ENCODE peak calls at places on chromosomes 6 and 20, in five cellular contexts. One of them, this sample, is unnamed.

GRCh38 chr6:135905604-135906300 is 54.3 kb downstream of the PDE7B start:
- DNase-seq in cardiac muscle cell: no peak
- DNase-seq in mesendoderm: no peak
- DNase-seq in pancreas: no peak
- DNase-seq in left ventricle myocardium inferior: no peak
- DNase-seq in this sample: no peak

GRCh38 chr6:81987293-81987692 is 234.8 kb upstream of the TENT5A start:
- DNase-seq in left ventricle myocardium inferior: no peak
- DNase-seq in mesendoderm: no peak
- DNase-seq in cardiac muscle cell: no peak
- DNase-seq in pancreas: no peak
- DNase-seq in this sample: no peak

GRCh38 chr6:157823001-157823522 is at the start of gene SNX9:
- DNase-seq in cardiac muscle cell: peak; percentile 85
- DNase-seq in left ventricle myocardium inferior: peak; percentile 84
- DNase-seq in mesendoderm: peak; percentile 88
- DNase-seq in pancreas: peak; percentile 82
- DNase-seq in this sample: peak; percentile 91

GRCh38 chr6:9138856-9139426 is 703.6 kb upstream of the SLC35B3 start:
- DNase-seq in mesendoderm: no peak
- DNase-seq in left ventricle myocardium inferior: no peak
- DNase-seq in pancreas: no peak
- DNase-seq in cardiac muscle cell: no peak
- DNase-seq in this sample: no peak

GRCh38 chr6:158174024-158174423 is 5.9 kb downstream of the GTF2H5 start:
- DNase-seq in cardiac muscle cell: no peak
- DNase-seq in pancreas: no peak
- DNase-seq in mesendoderm: no peak
- DNase-seq in left ventricle myocardium inferior: no peak
- DNase-seq in this sample: no peak

GRCh38 chr6:9502991-9503761 is 911.7 kb downstream of the TFAP2A start:
- DNase-seq in cardiac muscle cell: no peak
- DNase-seq in pancreas: no peak
- DNase-seq in left ventricle myocardium inferior: no peak
- DNase-seq in mesendoderm: peak; percentile 58
- DNase-seq in this sample: no peak

GRCh38 chr6:1190361-1190760 is 121.5 kb upstream of the FOXQ1 start:
- DNase-seq in left ventricle myocardium inferior: no peak
- DNase-seq in pancreas: no peak
- DNase-seq in cardiac muscle cell: no peak
- DNase-seq in mesendoderm: peak; percentile 92
- DNase-seq in this sample: no peak

GRCh38 chr20:51275816-51276215 is 252.9 kb upstream of the KCNG1 start:
- DNase-seq in pancreas: no peak
- DNase-seq in cardiac muscle cell: no peak
- DNase-seq in mesendoderm: no peak
- DNase-seq in left ventricle myocardium inferior: no peak
- DNase-seq in this sample: no peak

GRCh38 chr20:2289475-2289874 is 6.3 kb upstream of the TGM3 start:
- DNase-seq in cardiac muscle cell: peak; percentile 20
- DNase-seq in mesendoderm: no peak
- DNase-seq in pancreas: no peak
- DNase-seq in left ventricle myocardium inferior: no peak
- DNase-seq in this sample: no peak

GRCh38 chr20:56458227-56458821 is 10.1 kb upstream of the RTF2 start:
- DNase-seq in pancreas: no peak
- DNase-seq in cardiac muscle cell: no peak
- DNase-seq in left ventricle myocardium inferior: no peak
- DNase-seq in mesendoderm: no peak
- DNase-seq in this sample: no peak

GRCh38 chr6:166556871-166557322 is 29.6 kb downstream of the RAMACL start:
- DNase-seq in mesendoderm: no peak
- DNase-seq in pancreas: peak; percentile 93
- DNase-seq in left ventricle myocardium inferior: peak; percentile 87
- DNase-seq in cardiac muscle cell: no peak
- DNase-seq in this sample: peak; percentile 96

GRCh38 chr6:168102093-168102985 is 23.3 kb upstream of the FRMD1 start:
- DNase-seq in mesendoderm: no peak
- DNase-seq in left ventricle myocardium inferior: peak; percentile 2
- DNase-seq in cardiac muscle cell: no peak
- DNase-seq in pancreas: peak; percentile 68
- DNase-seq in this sample: peak; percentile 51

GRCh38 chr6:158654498-158654897 is 4.6 kb downstream of the SYTL3 start:
- DNase-seq in pancreas: no peak
- DNase-seq in cardiac muscle cell: peak; percentile 47
- DNase-seq in left ventricle myocardium inferior: peak; percentile 82
- DNase-seq in mesendoderm: no peak
- DNase-seq in this sample: peak; percentile 89

GRCh38 chr6:105163186-105163585 is 16.6 kb downstream of the POPDC3 start:
- DNase-seq in left ventricle myocardium inferior: no peak
- DNase-seq in pancreas: no peak
- DNase-seq in cardiac muscle cell: no peak
- DNase-seq in mesendoderm: no peak
- DNase-seq in this sample: no peak

GRCh38 chr20:36493013-36493800 is 48.1 kb upstream of the MYL9 start:
- DNase-seq in pancreas: no peak
- DNase-seq in mesendoderm: peak; percentile 68
- DNase-seq in left ventricle myocardium inferior: no peak
- DNase-seq in cardiac muscle cell: no peak
- DNase-seq in this sample: no peak

GRCh38 chr6:77470983-77471382 is 7.7 kb upstream of the HTR1B start:
- DNase-seq in mesendoderm: no peak
- DNase-seq in left ventricle myocardium inferior: no peak
- DNase-seq in cardiac muscle cell: no peak
- DNase-seq in pancreas: no peak
- DNase-seq in this sample: no peak

GRCh38 chr20:23187759-23188158 is 101.6 kb upstream of the CD93 start:
- DNase-seq in left ventricle myocardium inferior: peak; percentile 46
- DNase-seq in cardiac muscle cell: no peak
- DNase-seq in mesendoderm: no peak
- DNase-seq in pancreas: peak; percentile 80
- DNase-seq in this sample: no peak

GRCh38 chr20:11675920-11676617 is 241.6 kb upstream of the BTBD3 start:
- DNase-seq in pancreas: no peak
- DNase-seq in left ventricle myocardium inferior: no peak
- DNase-seq in cardiac muscle cell: no peak
- DNase-seq in mesendoderm: no peak
- DNase-seq in this sample: no peak

GRCh38 chr20:46520976-46521579 is 7.7 kb upstream of the ZNF334 start:
- DNase-seq in left ventricle myocardium inferior: no peak
- DNase-seq in pancreas: peak; percentile 37
- DNase-seq in mesendoderm: peak; percentile 91
- DNase-seq in cardiac muscle cell: peak; percentile 68
- DNase-seq in this sample: no peak

GRCh38 chr6:126112171-126112632 is 125.9 kb downstream of the TRMT11 start:
- DNase-seq in cardiac muscle cell: peak; percentile 32
- DNase-seq in left ventricle myocardium inferior: no peak
- DNase-seq in pancreas: no peak
- DNase-seq in mesendoderm: no peak
- DNase-seq in this sample: no peak

GRCh38 chr6:150767585-150768164 is 97.8 kb upstream of the MTHFD1L start:
- DNase-seq in pancreas: no peak
- DNase-seq in mesendoderm: peak; percentile 35
- DNase-seq in cardiac muscle cell: no peak
- DNase-seq in left ventricle myocardium inferior: no peak
- DNase-seq in this sample: no peak

GRCh38 chr6:143513410-143513809 is 1.9 kb upstream of the FUCA2 start:
- DNase-seq in pancreas: no peak
- DNase-seq in mesendoderm: peak; percentile 74
- DNase-seq in left ventricle myocardium inferior: peak; percentile 18
- DNase-seq in cardiac muscle cell: peak; percentile 12
- DNase-seq in this sample: no peak

GRCh38 chr20:24027229-24027628 is 38.6 kb upstream of the GGTLC1 start:
- DNase-seq in mesendoderm: no peak
- DNase-seq in cardiac muscle cell: no peak
- DNase-seq in pancreas: no peak
- DNase-seq in left ventricle myocardium inferior: peak; percentile 54
- DNase-seq in this sample: no peak

GRCh38 chr6:24718449-24719124 is 367 bp downstream of the C6orf62 start:
- DNase-seq in left ventricle myocardium inferior: no peak
- DNase-seq in cardiac muscle cell: no peak
- DNase-seq in mesendoderm: peak; percentile 10
- DNase-seq in pancreas: no peak
- DNase-seq in this sample: no peak

GRCh38 chr6:91033964-91034363 is 447.1 kb upstream of the MAP3K7 start:
- DNase-seq in mesendoderm: peak; percentile 31
- DNase-seq in pancreas: no peak
- DNase-seq in left ventricle myocardium inferior: no peak
- DNase-seq in cardiac muscle cell: no peak
- DNase-seq in this sample: no peak

GRCh38 chr6:163867518-163868292 is 453.2 kb downstream of the QKI start:
- DNase-seq in pancreas: no peak
- DNase-seq in left ventricle myocardium inferior: no peak
- DNase-seq in cardiac muscle cell: no peak
- DNase-seq in mesendoderm: peak; percentile 40
- DNase-seq in this sample: no peak

GRCh38 chr20:31440012-31440659 is at the start of gene DEFB123:
- DNase-seq in mesendoderm: no peak
- DNase-seq in pancreas: no peak
- DNase-seq in left ventricle myocardium inferior: no peak
- DNase-seq in cardiac muscle cell: no peak
- DNase-seq in this sample: no peak

GRCh38 chr6:164034602-164035140 is 620.2 kb downstream of the QKI start:
- DNase-seq in left ventricle myocardium inferior: no peak
- DNase-seq in mesendoderm: no peak
- DNase-seq in pancreas: no peak
- DNase-seq in cardiac muscle cell: no peak
- DNase-seq in this sample: no peak

GRCh38 chr20:31859266-31859997 is 10.9 kb downstream of the DUSP15 start:
- DNase-seq in left ventricle myocardium inferior: no peak
- DNase-seq in mesendoderm: no peak
- DNase-seq in cardiac muscle cell: no peak
- DNase-seq in pancreas: no peak
- DNase-seq in this sample: peak; percentile 40

GRCh38 chr6:166627875-166628849 is 1.1 kb upstream of the RPS6KA2 start:
- DNase-seq in cardiac muscle cell: peak; percentile 74
- DNase-seq in pancreas: peak; percentile 79
- DNase-seq in left ventricle myocardium inferior: peak; percentile 87
- DNase-seq in mesendoderm: peak; percentile 75
- DNase-seq in this sample: peak; percentile 82

GRCh38 chr6:5941188-5941587 is 65.5 kb downstream of the NRN1 start:
- DNase-seq in left ventricle myocardium inferior: no peak
- DNase-seq in cardiac muscle cell: no peak
- DNase-seq in pancreas: no peak
- DNase-seq in mesendoderm: no peak
- DNase-seq in this sample: no peak

DNA sequence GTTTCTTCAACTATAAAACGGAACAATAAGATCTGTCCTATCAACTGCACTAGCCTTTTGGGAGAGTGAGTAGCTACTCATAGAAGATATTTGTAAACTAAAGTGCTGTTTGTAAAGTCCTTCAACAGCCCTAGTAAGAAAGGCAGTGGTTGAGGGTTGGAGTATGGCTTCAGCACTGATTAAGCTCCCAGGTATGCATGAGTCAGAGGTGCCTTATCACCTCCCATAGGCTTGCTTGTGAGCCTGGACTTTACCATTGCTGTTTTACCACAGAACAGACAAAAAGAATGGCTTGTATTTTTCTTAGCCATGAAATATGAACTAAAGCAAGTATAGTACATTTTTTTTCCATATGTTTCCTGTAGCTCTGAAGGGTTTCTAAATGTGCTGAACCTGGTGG is 44.1 kb downstream of the SAMD3 start:
- DNase-seq in left ventricle myocardium inferior: no peak
- DNase-seq in cardiac muscle cell: no peak
- DNase-seq in mesendoderm: peak; percentile 90
- DNase-seq in pancreas: no peak
- DNase-seq in this sample: no peak
- H3K27ac ChIP-seq in left ventricle myocardium inferior: no peak overlapping the region
- H3K27ac ChIP-seq in cardiac muscle cell: no peak overlapping the region
- H3K27ac ChIP-seq in mesendoderm: no peak overlapping the region
- H3K27ac ChIP-seq in pancreas: no peak overlapping the region
- H3K27ac ChIP-seq in this sample: no peak overlapping the region

DNA sequence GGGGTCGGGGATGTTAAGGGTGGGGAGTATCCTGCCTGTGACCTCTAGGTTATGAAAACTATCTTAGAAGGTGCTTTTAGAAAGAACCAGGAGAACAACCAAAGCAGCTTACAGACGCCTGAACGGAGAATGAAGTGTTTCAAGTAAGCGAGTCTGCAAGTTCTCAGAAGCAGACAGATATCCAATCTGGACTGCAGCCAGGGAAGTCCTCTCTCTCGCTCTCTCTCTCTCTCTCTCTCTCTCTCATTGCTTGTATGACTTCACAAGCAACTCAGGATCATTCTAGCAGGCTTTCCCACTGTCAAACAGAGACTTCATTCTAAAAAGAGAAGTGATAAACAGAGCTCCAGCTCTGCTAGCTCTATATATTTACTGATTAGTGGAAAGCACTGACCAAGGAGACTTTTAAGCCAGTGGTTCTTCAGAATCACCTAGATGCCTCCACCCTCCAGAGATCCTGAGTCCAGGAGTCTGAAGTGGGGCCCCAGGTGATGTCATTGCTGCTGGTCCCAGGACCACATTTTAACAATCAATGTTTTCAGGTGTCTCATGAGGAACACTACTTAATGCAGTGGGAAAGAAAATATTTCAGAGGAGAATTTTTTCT is 6.0 kb downstream of the TCF21 start:
- DNase-seq in pancreas: no peak
- DNase-seq in cardiac muscle cell: peak; percentile 82
- DNase-seq in mesendoderm: no peak
- DNase-seq in left ventricle myocardium inferior: no peak
- DNase-seq in this sample: no peak
- H3K27me3 ChIP-seq in pancreas: peaks cover 30% of the 10 kb centered on the region
- H3K27me3 ChIP-seq in cardiac muscle cell: peaks cover 92% of the 10 kb centered on the region
- H3K27me3 ChIP-seq in mesendoderm: peaks cover 47% of the 10 kb centered on the region
- H3K27me3 ChIP-seq in left ventricle myocardium inferior: peaks cover 99% of the 10 kb centered on the region
- H3K27me3 ChIP-seq in this sample: no peaks in the 10 kb centered on the region

DNA sequence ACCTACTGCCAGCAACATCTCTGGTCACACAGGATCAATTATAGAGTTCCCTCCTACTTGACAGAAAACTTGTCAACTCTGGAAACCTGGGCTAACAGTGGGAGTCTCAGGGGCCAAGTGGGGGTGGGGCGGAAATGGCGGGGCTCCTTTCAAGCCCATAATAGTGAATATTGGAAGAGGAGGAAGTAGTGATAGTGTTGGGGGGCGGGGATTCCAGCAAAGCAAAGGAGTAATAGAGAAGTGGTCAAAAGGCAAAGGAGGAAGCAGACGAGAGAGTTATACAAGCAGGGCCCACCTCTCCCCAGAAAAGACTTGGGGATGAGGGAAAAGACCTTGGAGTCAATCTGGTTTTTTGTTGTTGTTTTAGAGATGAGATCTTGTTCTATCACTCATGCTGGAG is 2.1 kb downstream of the DEF6 start:
- DNase-seq in mesendoderm: no peak
- DNase-seq in left ventricle myocardium inferior: peak; percentile 39
- DNase-seq in cardiac muscle cell: no peak
- DNase-seq in pancreas: no peak
- DNase-seq in this sample: peak; percentile 71
- H3K4me1 ChIP-seq in mesendoderm: peaks cover 8% of the 10 kb centered on the region
- H3K4me1 ChIP-seq in left ventricle myocardium inferior: peaks cover 39% of the 10 kb centered on the region
- H3K4me1 ChIP-seq in cardiac muscle cell: peaks cover 10% of the 10 kb centered on the region
- H3K4me1 ChIP-seq in pancreas: no peaks in the 10 kb centered on the region
- H3K4me1 ChIP-seq in this sample: no peaks in the 10 kb centered on the region

DNA sequence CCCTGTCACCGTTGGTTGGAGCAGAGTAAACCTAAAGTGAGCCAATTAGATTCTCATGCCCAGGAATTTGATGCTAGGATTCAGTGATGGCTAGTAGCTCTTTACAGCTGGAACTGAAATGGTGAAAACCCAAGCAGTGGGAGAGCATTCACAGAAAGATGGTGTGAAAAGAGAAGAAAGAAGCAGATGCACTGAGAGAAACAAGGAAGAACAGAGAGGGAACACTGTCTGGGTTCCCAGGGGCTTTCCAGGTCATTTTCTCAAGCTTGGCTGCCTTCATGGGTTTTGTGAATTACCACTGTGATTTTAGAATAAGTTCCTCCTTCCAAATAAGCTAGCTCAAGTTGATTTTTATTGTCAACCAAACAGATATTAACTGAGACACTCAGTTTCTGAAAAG is 104.1 kb upstream of the AKIRIN2 start:
- DNase-seq in left ventricle myocardium inferior: no peak
- DNase-seq in cardiac muscle cell: no peak
- DNase-seq in pancreas: no peak
- DNase-seq in mesendoderm: no peak
- DNase-seq in this sample: no peak
- H3K27ac ChIP-seq in left ventricle myocardium inferior: no peak overlapping the region
- H3K27ac ChIP-seq in cardiac muscle cell: no peak overlapping the region
- H3K27ac ChIP-seq in pancreas: no peak overlapping the region
- H3K27ac ChIP-seq in mesendoderm: no peak overlapping the region
- H3K27ac ChIP-seq in this sample: no peak overlapping the region

This sample was measured in aorta.